ENCODE peak calls at places on chromosomes 1 and 21, in seven cellular contexts. Q is Calu3, W is NB4, I is BJ, M is Panc1, K is AG04450, Y is RWPE1. C is an unnamed sample.

GRCh38 chr1:187626056-187626455 is 797.3 kb downstream of the PLA2G4A start:
- DNase-seq in Q (no peak), W (no peak), I (no peak), M (no peak), K (no peak), Y (no peak), C (no peak)

GRCh38 chr1:151156515-151156819 is at the start of gene TNFAIP8L2:
- DNase-seq in Q (no peak), W (peak), I (no peak), M (no peak), K (no peak), Y (no peak), C (no peak)

GRCh38 chr1:117635805-117636204 is 30.0 kb downstream of the TENT5C start:
- DNase-seq in Q (no peak), W (no peak), I (no peak), M (no peak), K (no peak), Y (no peak), C (no peak)

GRCh38 chr1:89203166-89203565 is 4.4 kb upstream of the GBP4 start:
- DNase-seq in Q (no peak), W (no peak), I (peak), M (no peak), K (no peak), Y (peak), C (no peak)

GRCh38 chr1:87437663-87438295 is 109.1 kb downstream of the LMO4 start:
- DNase-seq in Q (no peak), W (no peak), I (no peak), M (no peak), K (no peak), Y (no peak), C (no peak)

GRCh38 chr1:240027059-240027462 is 64.6 kb upstream of the FMN2 start:
- DNase-seq in Q (peak), W (peak), I (no peak), M (peak), K (no peak), Y (peak), C (no peak)

GRCh38 chr1:245469734-245470133 is 314.9 kb downstream of the KIF26B start:
- DNase-seq in Q (no peak), W (no peak), I (no peak), M (no peak), K (no peak), Y (no peak), C (no peak)

GRCh38 chr1:169731446-169731845 is 2.4 kb downstream of the SELE start:
- DNase-seq in Q (no peak), W (no peak), I (no peak), M (no peak), K (no peak), Y (no peak), C (no peak)

GRCh38 chr1:155137550-155137949 is 1.9 kb downstream of the SLC50A1 start:
- DNase-seq in Q (no peak), W (no peak), I (no peak), M (no peak), K (no peak), Y (no peak), C (no peak)

GRCh38 chr1:26799479-26800133 is 11.9 kb downstream of the PIGV start:
- DNase-seq in Q (peak), W (no peak), I (no peak), M (no peak), K (no peak), Y (peak), C (no peak)

GRCh38 chr1:77539510-77540142 is 142.8 kb downstream of the ZZZ3 start:
- DNase-seq in Q (no peak), W (peak), I (peak), M (peak), K (peak), Y (peak), C (no peak)

GRCh38 chr1:66729130-66729922 is 22.9 kb upstream of the DYNLT5 start:
- DNase-seq in Q (no peak), W (peak), I (no peak), M (no peak), K (no peak), Y (peak), C (no peak)

GRCh38 chr1:154420961-154421924 is 16.1 kb downstream of the IL6R start:
- DNase-seq in Q (no peak), W (no peak), I (no peak), M (no peak), K (no peak), Y (no peak), C (no peak)

GRCh38 chr21:35664683-35665082 is 395.6 kb downstream of the SETD4 start:
- DNase-seq in Q (peak), W (no peak), I (no peak), M (no peak), K (no peak), Y (peak), C (no peak)

GRCh38 chr1:220184503-220184902 is 87.8 kb downstream of the RAB3GAP2 start:
- DNase-seq in Q (no peak), W (no peak), I (peak), M (no peak), K (peak), Y (no peak), C (no peak)

GRCh38 chr1:21779613-21780521 is 3.1 kb downstream of the USP48 start:
- DNase-seq in Q (no peak), W (no peak), I (no peak), M (no peak), K (no peak), Y (no peak), C (no peak)

GRCh38 chr1:3472088-3472850 is 17.8 kb downstream of the ARHGEF16 start:
- DNase-seq in Q (no peak), W (no peak), I (no peak), M (no peak), K (no peak), Y (no peak), C (no peak)

GRCh38 chr1:33047839-33048305 is 11.2 kb upstream of the AK2 start:
- DNase-seq in Q (no peak), W (no peak), I (no peak), M (no peak), K (no peak), Y (no peak), C (no peak)

GRCh38 chr1:233361876-233362275 is 34.4 kb downstream of the MAP3K21 start:
- DNase-seq in Q (no peak), W (no peak), I (no peak), M (no peak), K (no peak), Y (no peak), C (no peak)

GRCh38 chr1:14809186-14809981 is 210.9 kb downstream of the KAZN start:
- DNase-seq in Q (no peak), W (no peak), I (no peak), M (no peak), K (no peak), Y (no peak), C (no peak)

GRCh38 chr1:209534496-209535250 is 48.8 kb upstream of the CAMK1G start:
- DNase-seq in Q (no peak), W (no peak), I (no peak), M (no peak), K (no peak), Y (no peak), C (no peak)

GRCh38 chr1:115677570-115677969 is 35.8 kb downstream of the VANGL1 start:
- DNase-seq in Q (no peak), W (peak), I (no peak), M (no peak), K (no peak), Y (no peak), C (no peak)

GRCh38 chr1:66231162-66232077 is 302.5 kb upstream of the SGIP1 start:
- DNase-seq in Q (peak), W (no peak), I (peak), M (peak), K (no peak), Y (peak), C (no peak)

GRCh38 chr1:94864821-94865220 is 44.7 kb downstream of the SLC44A3 start:
- DNase-seq in Q (no peak), W (no peak), I (no peak), M (no peak), K (no peak), Y (no peak), C (no peak)

GRCh38 chr1:156750191-156750931 is 1.1 kb downstream of the HDGF start:
- DNase-seq in Q (peak), W (peak), I (no peak), M (no peak), K (no peak), Y (peak), C (no peak)

GRCh38 chr1:219066631-219067349 is 106.9 kb upstream of the LYPLAL1 start:
- DNase-seq in Q (peak), W (peak), I (peak), M (peak), K (no peak), Y (peak), C (no peak)

GRCh38 chr1:47436979-47437517 is 796 bp upstream of the FOXD2 start:
- DNase-seq in Q (peak), W (no peak), I (no peak), M (no peak), K (no peak), Y (peak), C (no peak)
- TF ChIP-seq CTCF in Q (no peak), W (no peak), I (no peak), M (no peak), K (no peak), Y (no peak), C (no peak)

GRCh38 chr1:237736372-237737029 is 154.2 kb downstream of the ZP4 start:
- DNase-seq in Q (peak), W (peak), I (no peak), M (no peak), K (no peak), Y (peak), C (no peak)
- TF ChIP-seq CTCF in Q (no peak), W (peak), I (no peak), M (peak), K (peak), Y (no peak), C (no peak)

DNA sequence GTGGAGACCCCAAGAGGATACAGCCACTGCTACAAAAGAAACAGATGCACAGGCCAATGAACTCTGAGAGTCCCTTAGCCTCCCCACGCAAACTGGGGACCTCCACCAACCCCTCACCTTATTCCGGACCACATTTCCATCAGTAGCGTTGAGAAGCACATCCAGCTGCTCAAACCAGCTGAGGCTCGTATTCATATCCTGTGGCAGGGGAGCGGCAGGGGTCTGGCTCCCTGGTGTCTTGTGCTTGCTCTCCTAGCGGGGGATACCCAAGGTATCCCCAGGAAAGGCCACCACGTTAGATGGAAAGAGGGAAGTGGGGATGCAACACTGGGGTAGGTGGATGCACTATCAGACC is 481 bp downstream of the CCDC163 start:
- DNase-seq in Q (no peak), W (no peak), I (no peak), M (no peak), K (no peak), Y (no peak), C (no peak)
- TF ChIP-seq CTCF in Q (no peak), W (no peak), I (no peak), M (no peak), K (no peak), Y (no peak), C (no peak)

DNA sequence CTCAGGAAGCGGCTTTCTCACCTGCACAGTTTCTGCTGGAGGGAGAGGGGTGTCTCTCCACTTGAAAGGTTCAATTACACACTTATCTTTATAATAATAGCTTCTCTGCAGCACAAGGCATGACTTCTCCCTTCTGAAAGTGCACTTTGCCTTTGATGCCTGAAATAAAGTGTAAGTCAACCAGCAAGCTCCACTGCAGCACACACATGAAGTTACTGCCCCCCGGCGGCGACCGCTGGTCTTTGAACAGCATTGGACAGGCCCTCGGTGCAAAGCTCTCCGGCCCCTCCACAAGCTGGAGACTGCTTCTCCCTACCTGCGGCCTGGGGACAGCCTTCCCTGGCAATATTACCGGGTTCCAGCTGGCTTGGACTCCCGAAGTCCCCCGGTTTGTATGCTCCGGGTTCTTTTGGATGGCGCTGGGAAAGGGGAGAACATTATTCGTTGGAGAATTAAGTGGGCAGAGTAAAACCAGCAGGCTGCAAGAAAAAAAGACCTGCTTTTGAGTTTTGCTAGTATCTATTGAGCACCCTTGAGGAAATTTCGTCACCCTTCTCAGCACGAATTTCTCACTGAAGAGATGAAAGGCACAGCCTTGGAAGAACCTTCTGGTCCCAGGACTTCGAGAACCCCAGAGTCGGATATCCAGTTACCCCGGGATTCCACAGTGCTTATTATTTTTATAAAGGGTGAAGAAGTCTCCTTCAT is 11.8 kb downstream of the RCAN1 start:
- DNase-seq in Q (peak), W (peak), I (no peak), M (no peak), K (peak), Y (peak), C (no peak)
- TF ChIP-seq CTCF in Q (peak), W (peak), I (peak), M (peak), K (peak), Y (peak), C (peak)

DNA sequence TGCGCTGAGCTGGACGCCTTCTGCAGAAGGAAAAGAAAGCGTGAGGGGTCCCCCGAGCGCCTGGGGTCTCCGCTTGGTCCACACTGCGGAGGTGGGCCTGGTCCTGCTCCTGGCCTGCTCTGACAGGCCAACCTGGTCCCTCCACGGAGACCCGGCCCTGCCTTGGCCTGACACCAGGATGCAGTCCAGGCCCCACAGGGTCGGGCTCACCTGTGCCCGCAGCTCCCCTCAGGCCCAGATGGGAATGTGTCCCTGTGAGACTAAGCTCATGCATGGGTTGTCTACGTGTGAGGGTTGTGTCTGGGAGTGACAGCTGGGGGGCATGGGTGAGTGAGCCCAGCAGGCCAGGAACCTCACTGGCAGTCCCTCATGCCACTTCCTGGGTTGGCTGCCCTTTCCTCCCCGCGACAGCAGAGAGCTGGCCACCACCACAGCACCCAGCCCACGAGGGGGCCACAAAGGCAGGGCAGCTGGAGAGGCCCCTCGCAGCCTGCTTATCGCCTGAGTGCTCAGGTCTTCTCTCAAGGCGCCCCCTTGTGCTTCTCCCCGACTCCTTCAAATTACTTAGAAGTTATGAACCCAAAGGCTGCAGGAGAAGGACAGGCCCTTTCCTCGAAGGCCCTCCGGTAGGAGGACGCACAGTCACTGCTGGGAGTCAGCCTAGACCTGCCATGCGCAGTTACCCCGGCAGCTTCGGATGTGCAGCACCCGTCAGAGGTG is 41.1 kb downstream of the SLC45A1 start:
- DNase-seq in Q (no peak), W (no peak), I (no peak), M (no peak), K (no peak), Y (no peak), C (no peak)
- TF ChIP-seq CTCF in Q (no peak), W (no peak), I (no peak), M (no peak), K (no peak), Y (no peak), C (no peak)

GRCh38 chr1:2107586-2108212 is 57.5 kb downstream of the PRKCZ start:
- DNase-seq in Q (no peak), W (no peak), I (no peak), M (no peak), K (no peak), Y (no peak), C (no peak)

GRCh38 chr1:2108877-2109580 is 58.8 kb downstream of the PRKCZ start:
- DNase-seq in Q (no peak), W (no peak), I (no peak), M (no peak), K (no peak), Y (no peak), C (no peak)

GRCh38 chr1:2109581-2110021 is 59.4 kb downstream of the PRKCZ start:
- DNase-seq in Q (no peak), W (no peak), I (no peak), M (no peak), K (no peak), Y (no peak), C (no peak)

GRCh38 chr1:2106681-2107405 is 56.6 kb downstream of the PRKCZ start:
- DNase-seq in Q (no peak), W (no peak), I (no peak), M (no peak), K (no peak), Y (no peak), C (no peak)

DNA sequence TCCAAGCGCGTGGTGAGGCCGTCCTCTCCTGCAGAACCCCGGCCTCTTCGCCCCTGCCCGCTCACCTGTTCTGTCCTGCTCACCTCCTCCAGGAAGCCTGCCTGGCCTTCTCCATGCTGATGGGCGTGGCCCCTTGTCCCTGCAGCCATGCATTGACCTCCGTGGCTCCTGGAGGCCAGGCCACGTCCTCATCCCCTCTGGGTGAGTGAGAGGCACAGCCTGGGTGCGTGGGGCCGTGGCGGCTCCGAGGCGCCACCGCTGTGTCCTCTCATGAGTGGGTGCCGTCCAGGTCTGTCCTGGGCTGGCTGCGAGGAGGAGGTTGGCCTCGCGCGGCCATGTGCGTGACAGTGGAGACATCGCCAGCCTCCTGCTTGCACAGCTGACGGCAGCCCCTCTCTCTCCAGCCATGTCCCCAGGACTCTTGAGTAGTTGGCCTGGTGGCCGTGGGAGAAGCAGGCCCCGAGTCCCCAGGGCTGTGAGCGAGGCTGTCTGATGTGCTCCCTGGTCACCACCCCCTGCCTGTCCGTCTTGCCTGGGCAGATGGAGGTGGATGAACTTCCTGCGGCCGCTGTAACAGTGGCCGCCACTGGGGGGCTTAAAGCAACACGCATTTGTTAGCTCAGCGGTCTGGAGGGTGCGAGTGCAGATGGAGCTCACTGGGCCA is 58.1 kb downstream of the PRKCZ start:
- DNase-seq in Q (no peak), W (peak), I (no peak), M (no peak), K (peak), Y (no peak), C (no peak)
- TF ChIP-seq CTCF in Q (no peak), W (peak), I (peak), M (peak), K (peak), Y (no peak), C (no peak)

GRCh38 chr21:15027056-15027455 is 37.7 kb downstream of the NRIP1 start:
- DNase-seq in Q (no peak), W (no peak), I (no peak), M (no peak), K (no peak), Y (no peak), C (no peak)

GRCh38 chr21:15020797-15021196 is 44.0 kb downstream of the NRIP1 start:
- DNase-seq in Q (no peak), W (no peak), I (no peak), M (no peak), K (no peak), Y (no peak), C (no peak)

GRCh38 chr21:15023782-15024181 is 41.0 kb downstream of the NRIP1 start:
- DNase-seq in Q (no peak), W (no peak), I (no peak), M (no peak), K (no peak), Y (no peak), C (no peak)

GRCh38 chr21:15026370-15026769 is 38.4 kb downstream of the NRIP1 start:
- DNase-seq in Q (no peak), W (no peak), I (no peak), M (no peak), K (no peak), Y (no peak), C (no peak)

GRCh38 chr21:15022608-15023261 is 42.1 kb downstream of the NRIP1 start:
- DNase-seq in Q (no peak), W (no peak), I (no peak), M (no peak), K (no peak), Y (no peak), C (no peak)
- TF ChIP-seq CTCF in Q (no peak), W (no peak), I (peak), M (no peak), K (peak), Y (no peak), C (no peak)

DNA sequence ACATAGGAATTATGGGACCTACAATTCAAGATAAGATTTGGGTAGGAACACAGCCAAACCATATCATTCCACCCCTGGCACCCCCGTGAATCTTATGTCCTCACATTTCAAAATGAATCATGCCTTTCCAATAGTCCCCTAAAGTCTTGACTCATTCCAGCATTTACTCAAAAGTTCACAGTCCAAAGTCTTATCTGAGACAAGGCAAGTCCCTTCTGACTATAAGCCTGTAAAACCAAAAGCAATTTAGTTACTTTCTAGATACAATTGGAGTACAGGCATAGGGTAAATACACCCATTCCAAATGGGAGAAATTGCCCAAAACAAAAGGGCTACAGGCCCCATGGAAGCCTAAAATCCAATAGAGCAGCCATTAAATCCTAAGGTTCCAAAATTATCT is 138.9 kb downstream of the PLPPR5 start:
- DNase-seq in Q (no peak), W (no peak), I (no peak), M (no peak), K (no peak), Y (no peak), C (no peak)
- TF ChIP-seq CTCF in Q (no peak), W (no peak), I (no peak), M (no peak), K (no peak), Y (no peak), C (no peak)

GRCh38 chr1:109844609-109845008 is 66.0 kb upstream of the CSF1 start:
- DNase-seq in Q (no peak), W (no peak), I (no peak), M (no peak), K (no peak), Y (no peak), C (no peak)
- TF ChIP-seq CTCF in Q (no peak), W (no peak), I (no peak), M (no peak), K (no peak), Y (no peak), C (no peak)